ENCODE peak calls at places on chromosomes 12 and 14, in ten cellular contexts. J is testis; X is tibial artery; K is MM.1S; G is CD4-positive, CD25-positive, alpha-beta regulatory T cell; T is CD8-positive, alpha-beta memory T cell; F is IMR-90; L is uterus; O is psoas muscle; Y is body of pancreas. M is an unnamed sample. For H3K4me1, the result is how much of the 10 kb centered on the place peaks cover.

GRCh38 chr14:94129758-94130414 is 482 bp upstream of the IFI27L2 start:
- DNase-seq in K (peak), G (peak), F (peak), T (peak), Y (peak), O (peak), X (peak), L (peak), J (peak), M (peak)

GRCh38 chr14:82621881-82622450 is 1088.3 kb upstream of the SEL1L start:
- DNase-seq in G (no peak), L (no peak), X (no peak), Y (no peak), K (no peak), F (no peak), O (no peak), J (no peak), T (no peak), M (no peak)

GRCh38 chr12:51749201-51749985 is 99.1 kb downstream of the FIGNL2 start:
- DNase-seq in O (no peak), X (no peak), L (no peak), F (no peak), T (no peak), Y (no peak), K (no peak), J (no peak), G (no peak), M (no peak)

GRCh38 chr12:60644076-60644475 is 1048.2 kb downstream of the SLC16A7 start:
- DNase-seq in T (no peak), X (no peak), O (no peak), Y (no peak), G (no peak), K (no peak), J (no peak), L (no peak), F (no peak), M (no peak)

GRCh38 chr12:57522887-57523705 is 472 bp downstream of the MBD6 start:
- DNase-seq in Y (peak), F (peak), G (peak), K (peak), J (peak), O (peak), L (peak), T (peak), X (peak), M (peak)

GRCh38 chr12:8734873-8735381 is 37.1 kb downstream of the RIMKLB start:
- DNase-seq in F (peak), K (no peak), X (no peak), O (no peak), G (no peak), Y (no peak), T (no peak), L (no peak), J (no peak), M (no peak)

GRCh38 chr14:88005978-88006851 is 1.3 kb downstream of the GPR65 start:
- DNase-seq in X (no peak), F (no peak), T (peak), K (no peak), J (peak), L (no peak), O (no peak), G (peak), Y (no peak), M (peak)

GRCh38 chr14:102043251-102044025 is 43.4 kb downstream of the HSP90AA1 start:
- DNase-seq in K (no peak), L (no peak), J (no peak), X (no peak), Y (no peak), T (no peak), G (no peak), F (no peak), O (peak), M (no peak)

GRCh38 chr12:65051196-65051595 is 69.9 kb downstream of the WIF1 start:
- DNase-seq in O (no peak), Y (no peak), X (no peak), J (no peak), T (no peak), F (no peak), K (no peak), G (no peak), L (no peak), M (no peak)

GRCh38 chr14:26993541-26993940 is 395.7 kb upstream of the NOVA1 start:
- DNase-seq in F (no peak), T (no peak), L (no peak), X (no peak), J (no peak), G (no peak), O (no peak), Y (no peak), K (no peak), M (no peak)

GRCh38 chr12:51923506-51924365 is 16.4 kb downstream of the ACVRL1 start:
- DNase-seq in T (peak), F (no peak), Y (peak), J (peak), K (peak), G (peak), O (peak), X (peak), L (peak), M (peak)

GRCh38 chr12:99498756-99499155 is 148.8 kb upstream of the GARIN6 start:
- DNase-seq in F (peak), J (no peak), X (no peak), Y (no peak), G (no peak), O (no peak), L (no peak), T (no peak), K (no peak), M (no peak)

GRCh38 chr12:89162704-89163261 is 189.5 kb downstream of the DUSP6 start:
- DNase-seq in G (no peak), X (peak), J (peak), F (peak), Y (peak), O (peak), T (no peak), L (peak), K (peak), M (peak)

DNA sequence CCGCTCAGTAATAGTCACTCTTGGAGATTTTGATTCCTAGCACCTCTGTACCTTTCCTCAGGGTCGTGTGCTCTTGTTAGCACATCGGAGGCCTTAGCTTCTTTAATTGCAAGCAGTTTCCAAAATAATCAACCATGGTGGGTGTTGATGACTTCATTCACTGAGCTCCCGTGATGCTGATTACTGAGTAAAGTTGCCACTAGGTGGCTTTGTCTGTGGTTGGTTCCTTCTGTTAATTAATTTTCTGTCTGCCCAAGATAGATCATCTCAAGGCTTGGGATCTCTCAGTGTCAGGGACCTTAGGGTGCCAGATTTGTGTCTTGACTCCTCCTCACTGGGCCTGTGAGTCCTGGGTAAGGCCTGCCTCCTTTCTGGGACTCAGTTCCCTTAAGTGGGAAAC is 54.3 kb downstream of the PTPN11 start:
- DNase-seq in J (no peak), K (no peak), O (no peak), T (no peak), G (no peak), Y (no peak), L (no peak), X (no peak), F (no peak), M (no peak)
- H3K27ac ChIP-seq in J (no peak), K (no peak), O (no peak), T (no peak), G (no peak), Y (no peak), L (no peak), X (no peak), F (no peak), M (no peak)

DNA sequence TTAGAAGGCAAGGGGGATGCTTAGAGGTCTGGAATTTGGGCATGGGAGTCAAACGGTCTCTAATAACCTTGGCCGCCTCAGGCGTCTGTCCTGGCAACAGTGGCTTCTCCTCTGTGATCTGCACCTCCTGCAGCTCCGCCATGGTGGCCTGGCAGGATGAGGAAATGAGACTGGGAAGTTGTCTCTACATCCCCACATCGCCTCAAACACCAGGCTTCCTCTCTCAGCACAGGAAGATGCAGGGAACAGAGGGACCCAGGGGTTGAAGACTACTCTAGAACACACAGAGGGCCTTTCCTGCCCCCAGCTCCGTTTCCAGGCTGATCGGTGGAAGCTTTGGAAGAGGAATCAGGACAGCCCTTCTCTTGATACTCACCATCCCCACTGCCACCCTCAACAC is 1.7 kb downstream of the NDRG2 start:
- DNase-seq in G (no peak), Y (no peak), O (no peak), F (no peak), K (no peak), T (no peak), X (no peak), L (no peak), J (no peak), M (peak)
- H3K4me3 ChIP-seq in G (no peak), Y (no peak), O (peak), F (no peak), K (no peak), T (no peak), X (peak), L (peak), J (no peak), M (no peak)

DNA sequence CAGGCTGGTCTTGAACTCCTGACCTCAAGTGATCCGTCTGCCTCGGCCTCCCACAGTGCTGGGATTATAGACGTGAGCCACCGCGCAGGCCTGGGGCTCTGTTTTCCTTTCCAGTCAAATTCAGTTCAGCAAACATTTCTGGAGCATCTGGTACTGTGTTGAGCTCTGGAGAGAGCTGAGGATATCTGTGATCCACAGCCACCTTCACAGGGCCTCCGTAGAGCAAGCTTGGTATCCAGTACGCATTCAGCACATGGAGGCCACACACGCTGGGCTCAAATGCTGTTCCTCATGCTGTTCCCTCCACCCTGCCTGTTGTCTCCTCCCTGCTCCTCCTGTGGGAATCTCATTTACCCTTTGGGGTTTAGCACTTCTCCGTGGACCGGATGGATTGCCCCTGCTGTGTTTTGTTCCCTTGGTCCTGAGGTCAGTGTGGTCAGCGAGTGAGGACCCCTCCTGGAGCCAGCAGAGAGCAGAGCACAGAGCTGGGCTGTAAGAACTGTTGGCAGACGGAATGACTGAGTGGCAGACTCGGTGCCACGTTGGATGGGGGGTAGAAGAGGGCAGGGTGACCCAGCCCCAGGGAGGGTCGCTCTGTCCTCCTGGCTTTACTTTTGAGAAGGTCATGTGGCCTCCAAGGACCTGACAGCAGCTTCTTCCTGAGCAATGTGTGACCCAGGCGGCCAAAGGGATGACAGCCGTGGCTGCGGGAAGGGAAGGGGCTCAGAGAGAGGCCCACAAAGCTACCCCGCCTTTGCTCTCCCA is 891 bp downstream of the RPS6KL1 start:
- DNase-seq in J (no peak), X (no peak), L (no peak), O (no peak), F (no peak), K (no peak), G (no peak), T (no peak), Y (no peak), M (no peak)
- H3K4me1 ChIP-seq in J (under half), X (under half), L (under half), O (under half), F (under half), K (under half), G (under half), T (under half), Y (under half), M (under half)

DNA sequence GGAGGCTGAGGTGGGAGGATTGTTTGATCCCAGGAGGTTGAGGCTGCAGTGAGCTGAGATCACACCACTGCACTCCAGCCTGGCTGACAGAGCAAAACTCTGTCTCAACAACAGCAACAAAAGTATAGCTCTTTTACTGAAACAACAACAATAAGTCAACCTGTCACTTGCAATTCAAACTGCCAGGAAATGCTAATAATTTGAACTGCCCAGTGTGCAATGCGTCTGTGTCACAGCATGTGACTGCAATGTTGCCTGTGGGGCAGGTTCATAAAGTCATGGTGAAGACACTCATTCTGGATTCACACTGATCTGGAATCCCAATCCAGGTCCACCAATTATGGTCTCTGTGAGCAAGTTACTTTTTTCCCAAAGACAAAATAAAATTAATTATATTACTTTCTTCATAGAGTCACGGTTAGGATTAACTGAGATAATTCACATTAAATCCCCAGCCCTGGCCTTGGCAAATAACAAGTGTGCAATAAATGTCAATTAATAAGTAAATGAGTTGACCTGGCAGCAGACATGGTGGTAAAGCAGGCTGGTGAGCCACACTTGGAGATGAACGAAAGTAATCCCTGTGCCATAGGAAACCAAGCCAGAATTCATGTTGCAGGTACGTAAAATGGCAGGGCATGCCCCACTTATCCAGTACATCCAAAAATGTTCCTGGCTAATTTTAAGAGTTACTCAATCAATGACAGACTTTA is 89.1 kb upstream of the CPSF6 start:
- DNase-seq in K (no peak), F (no peak), L (no peak), T (no peak), Y (peak), G (no peak), X (no peak), O (no peak), J (no peak), M (no peak)
- H3K27ac ChIP-seq in K (no peak), F (no peak), L (no peak), T (no peak), Y (no peak), G (no peak), X (no peak), O (no peak), J (no peak), M (no peak)

GRCh38 chr12:47033081-47033480 is 46.3 kb upstream of the PCED1B start:
- DNase-seq in F (no peak), L (peak), O (peak), K (no peak), T (no peak), Y (peak), J (peak), G (no peak), X (peak), M (no peak)

GRCh38 chr12:47032644-47033043 is 46.8 kb upstream of the PCED1B start:
- DNase-seq in L (no peak), T (no peak), X (no peak), K (peak), Y (no peak), F (peak), O (no peak), J (no peak), G (no peak), M (no peak)

GRCh38 chr12:47035459-47035858 is 44.0 kb upstream of the PCED1B start:
- DNase-seq in G (no peak), T (no peak), X (no peak), L (no peak), J (no peak), Y (no peak), K (no peak), F (no peak), O (no peak), M (no peak)

GRCh38 chr12:47033797-47034555 is 45.4 kb upstream of the PCED1B start:
- DNase-seq in K (no peak), O (no peak), X (no peak), L (no peak), T (no peak), F (no peak), J (no peak), Y (no peak), G (no peak), M (no peak)

DNA sequence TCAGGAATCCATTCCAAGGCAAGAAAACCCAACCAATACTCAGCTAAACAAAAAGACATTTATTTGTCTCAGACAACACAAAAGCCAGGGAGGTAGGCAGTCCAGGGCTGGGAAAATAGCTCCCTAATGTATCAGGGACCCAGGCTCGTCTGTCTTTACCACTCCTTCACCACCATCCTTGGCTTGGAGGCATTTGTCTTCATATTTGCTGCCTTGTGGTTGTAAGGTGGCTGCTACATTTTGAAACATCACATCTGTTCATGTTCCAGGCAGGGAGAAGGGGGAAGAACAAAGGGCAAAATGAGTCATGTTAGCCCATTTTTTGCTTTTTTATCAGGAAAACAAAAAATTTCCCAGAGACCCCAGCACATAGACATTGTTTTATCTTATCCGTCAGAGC is 44.8 kb upstream of the PCED1B start:
- DNase-seq in X (no peak), T (no peak), F (peak), J (no peak), G (no peak), K (no peak), L (no peak), Y (no peak), O (no peak), M (no peak)
- H3K4me3 ChIP-seq in X (no peak), T (no peak), F (no peak), J (no peak), G (no peak), K (no peak), L (no peak), Y (no peak), O (no peak), M (no peak)

DNA sequence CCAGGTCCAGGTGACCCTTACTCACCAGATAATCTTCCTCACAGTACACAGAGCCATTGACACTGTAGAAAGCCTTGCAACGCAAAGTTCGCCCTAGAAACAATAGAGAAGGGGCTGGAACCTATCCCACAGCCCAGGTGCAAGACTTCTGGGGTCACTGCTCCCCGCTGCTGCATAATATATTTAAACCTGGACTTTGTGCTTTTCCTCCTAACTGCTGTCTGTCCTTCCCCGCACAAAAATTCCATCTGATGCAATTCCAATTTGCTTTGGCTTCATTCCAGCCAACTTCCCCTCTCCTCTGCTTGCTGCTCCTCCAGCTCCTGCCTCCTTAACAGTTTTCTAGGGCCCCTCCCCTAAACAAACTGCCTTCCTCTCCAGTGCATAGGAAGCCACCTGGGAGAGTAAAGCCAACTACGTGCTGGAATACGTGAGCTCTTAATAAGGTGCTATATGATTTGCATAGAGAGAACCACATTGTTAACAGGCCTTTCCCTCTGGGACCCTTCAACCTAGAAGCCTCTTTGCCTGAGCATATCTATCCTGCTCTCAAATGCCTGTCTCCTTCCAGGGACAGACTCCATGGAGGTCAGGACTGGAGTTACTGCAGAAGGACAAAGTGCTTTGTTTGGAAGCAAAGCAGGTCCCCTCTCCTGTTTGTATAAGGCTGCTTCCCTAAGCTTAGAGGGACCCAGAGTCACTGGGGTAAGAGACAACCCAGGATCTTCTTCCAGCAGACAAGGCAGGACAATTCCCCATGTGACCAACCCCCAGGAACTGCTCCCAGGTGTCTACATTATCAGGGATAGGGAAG is 5.5 kb downstream of the AJUBA start:
- DNase-seq in L (no peak), G (no peak), X (no peak), O (no peak), F (peak), Y (peak), K (no peak), J (no peak), T (no peak), M (no peak)
- H3K4me1 ChIP-seq in L (under half), G (under half), X (under half), O (under half), F (under half), Y (half or more), K (under half), J (under half), T (under half), M (under half)

GRCh38 chr12:54161481-54162437 is 27.0 kb downstream of the SMUG1 start:
- DNase-seq in Y (no peak), X (no peak), G (no peak), K (no peak), T (no peak), L (no peak), J (no peak), F (no peak), O (no peak), M (no peak)
- H3K27ac ChIP-seq in Y (no peak), X (peak), G (no peak), K (no peak), T (no peak), L (no peak), J (no peak), F (no peak), O (no peak), M (no peak)

DNA sequence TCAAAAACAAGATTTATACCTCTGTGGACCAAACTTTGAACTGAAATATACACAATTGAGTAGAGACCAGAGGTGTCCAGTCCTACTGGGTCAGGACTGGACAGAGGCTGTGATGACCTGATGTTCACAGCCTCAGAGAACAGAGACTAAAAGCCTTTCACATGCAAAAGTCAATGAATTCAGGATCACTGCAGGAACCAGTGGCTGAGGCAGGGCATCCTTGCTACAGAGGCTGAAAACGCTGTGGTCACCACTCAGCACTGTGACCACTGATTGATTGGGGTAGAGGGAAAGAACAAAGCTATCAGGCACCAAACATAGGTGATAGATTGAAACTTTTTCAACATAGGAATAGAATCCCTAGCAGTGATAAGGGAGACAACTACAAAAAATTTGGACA is 25.1 kb downstream of the GRIP1 start:
- DNase-seq in K (no peak), O (no peak), X (no peak), Y (no peak), G (no peak), T (no peak), J (no peak), F (no peak), L (no peak), M (no peak)
- H3K4me3 ChIP-seq in K (no peak), O (no peak), X (no peak), Y (no peak), G (no peak), T (no peak), J (no peak), F (no peak), L (no peak), M (no peak)